ENCODE peak calls at places on chromosomes 7 and 10, in four cellular contexts. One of them, this sample, is unnamed.

GRCh38 chr10:126156545-126156944 is 231.7 kb downstream of the ADAM12 start:
- DNase-seq in dorsolateral prefrontal cortex: no peak
- DNase-seq in activated CD8-positive, alpha-beta T cell treated with anti-CD3 and anti-CD28 coated beads for 36 hours: no peak
- DNase-seq in psoas muscle: no peak
- DNase-seq in this sample: no peak

GRCh38 chr10:70331486-70332268 is 47.9 kb upstream of the NPFFR1 start:
- DNase-seq in dorsolateral prefrontal cortex: no peak
- DNase-seq in activated CD8-positive, alpha-beta T cell treated with anti-CD3 and anti-CD28 coated beads for 36 hours: peak; percentile 39
- DNase-seq in psoas muscle: peak; percentile 81
- DNase-seq in this sample: no peak

GRCh38 chr7:1100886-1101579 is 13.1 kb downstream of the GPER1 start:
- DNase-seq in dorsolateral prefrontal cortex: no peak
- DNase-seq in activated CD8-positive, alpha-beta T cell treated with anti-CD3 and anti-CD28 coated beads for 36 hours: no peak
- DNase-seq in psoas muscle: peak; percentile 32
- DNase-seq in this sample: no peak

GRCh38 chr10:90592903-90593302 is 264.9 kb downstream of the HTR7 start:
- DNase-seq in dorsolateral prefrontal cortex: peak; percentile 31
- DNase-seq in activated CD8-positive, alpha-beta T cell treated with anti-CD3 and anti-CD28 coated beads for 36 hours: peak; percentile 15
- DNase-seq in psoas muscle: no peak
- DNase-seq in this sample: no peak

GRCh38 chr7:1058821-1059199 is 14.5 kb downstream of the GPR146 start:
- DNase-seq in dorsolateral prefrontal cortex: no peak
- DNase-seq in activated CD8-positive, alpha-beta T cell treated with anti-CD3 and anti-CD28 coated beads for 36 hours: peak; percentile 33
- DNase-seq in psoas muscle: peak; percentile 26
- DNase-seq in this sample: no peak

GRCh38 chr7:112056409-112056808 is 149.8 kb downstream of the DOCK4 start:
- DNase-seq in dorsolateral prefrontal cortex: no peak
- DNase-seq in activated CD8-positive, alpha-beta T cell treated with anti-CD3 and anti-CD28 coated beads for 36 hours: no peak
- DNase-seq in psoas muscle: no peak
- DNase-seq in this sample: no peak

GRCh38 chr10:112517381-112517976 is 70.5 kb downstream of the VTI1A start:
- DNase-seq in dorsolateral prefrontal cortex: no peak
- DNase-seq in activated CD8-positive, alpha-beta T cell treated with anti-CD3 and anti-CD28 coated beads for 36 hours: no peak
- DNase-seq in psoas muscle: no peak
- DNase-seq in this sample: no peak

GRCh38 chr7:34039033-34039432 is 133.7 kb downstream of the BMPER start:
- DNase-seq in dorsolateral prefrontal cortex: no peak
- DNase-seq in activated CD8-positive, alpha-beta T cell treated with anti-CD3 and anti-CD28 coated beads for 36 hours: no peak
- DNase-seq in psoas muscle: no peak
- DNase-seq in this sample: no peak

GRCh38 chr7:2724453-2725177 is 36.6 kb downstream of the AMZ1 start:
- DNase-seq in dorsolateral prefrontal cortex: no peak
- DNase-seq in activated CD8-positive, alpha-beta T cell treated with anti-CD3 and anti-CD28 coated beads for 36 hours: peak; percentile 31
- DNase-seq in psoas muscle: peak; percentile 18
- DNase-seq in this sample: no peak

GRCh38 chr10:2935647-2936386 is 131.5 kb upstream of the PFKP start:
- DNase-seq in dorsolateral prefrontal cortex: no peak
- DNase-seq in activated CD8-positive, alpha-beta T cell treated with anti-CD3 and anti-CD28 coated beads for 36 hours: no peak
- DNase-seq in psoas muscle: no peak
- DNase-seq in this sample: no peak

GRCh38 chr7:40698214-40698920 is 563.6 kb downstream of the SUGCT start:
- DNase-seq in dorsolateral prefrontal cortex: no peak
- DNase-seq in activated CD8-positive, alpha-beta T cell treated with anti-CD3 and anti-CD28 coated beads for 36 hours: no peak
- DNase-seq in psoas muscle: no peak
- DNase-seq in this sample: no peak

GRCh38 chr10:6513509-6513908 is 66.6 kb downstream of the PRKCQ start:
- DNase-seq in dorsolateral prefrontal cortex: no peak
- DNase-seq in activated CD8-positive, alpha-beta T cell treated with anti-CD3 and anti-CD28 coated beads for 36 hours: peak; percentile 53
- DNase-seq in psoas muscle: no peak
- DNase-seq in this sample: no peak

GRCh38 chr10:102777696-102778530 is 34.2 kb downstream of the WBP1L start:
- DNase-seq in dorsolateral prefrontal cortex: no peak
- DNase-seq in activated CD8-positive, alpha-beta T cell treated with anti-CD3 and anti-CD28 coated beads for 36 hours: no peak
- DNase-seq in psoas muscle: peak; percentile 77
- DNase-seq in this sample: no peak

GRCh38 chr10:121774813-121775212 is 153.0 kb downstream of the ATE1 start:
- DNase-seq in dorsolateral prefrontal cortex: no peak
- DNase-seq in activated CD8-positive, alpha-beta T cell treated with anti-CD3 and anti-CD28 coated beads for 36 hours: no peak
- DNase-seq in psoas muscle: no peak
- DNase-seq in this sample: no peak

GRCh38 chr7:6008668-6009611 is at the start of the genes AIMP2 and PMS2:
- DNase-seq in dorsolateral prefrontal cortex: peak; percentile 99
- DNase-seq in activated CD8-positive, alpha-beta T cell treated with anti-CD3 and anti-CD28 coated beads for 36 hours: peak; percentile 99
- DNase-seq in psoas muscle: peak; percentile 99
- DNase-seq in this sample: peak; percentile 93
- TF ChIP-seq CTCF in dorsolateral prefrontal cortex: peak; percentile 44
- TF ChIP-seq CTCF in activated CD8-positive, alpha-beta T cell treated with anti-CD3 and anti-CD28 coated beads for 36 hours: no peak
- TF ChIP-seq CTCF in psoas muscle: no peak
- TF ChIP-seq CTCF in this sample: no peak

DNA sequence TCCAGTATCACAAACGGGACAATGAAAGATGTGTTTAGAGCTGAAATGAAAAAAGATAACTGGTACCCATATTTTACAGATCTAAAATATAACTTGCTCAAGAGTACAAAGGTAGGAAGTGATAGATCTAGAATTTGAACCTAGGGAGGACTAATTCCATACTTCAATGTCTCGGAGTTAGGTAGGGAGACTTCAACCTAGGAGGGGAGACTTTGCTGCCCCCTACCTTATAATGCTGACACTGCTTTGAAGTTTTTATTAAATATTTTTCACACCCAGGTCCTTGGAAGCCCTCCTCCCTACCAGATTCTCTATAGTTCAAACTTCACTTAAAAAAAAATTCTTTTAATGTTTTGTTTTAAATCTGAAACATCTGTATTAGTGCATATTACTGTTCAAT is 58.0 kb downstream of the MICU1 start:
- DNase-seq in dorsolateral prefrontal cortex: no peak
- DNase-seq in activated CD8-positive, alpha-beta T cell treated with anti-CD3 and anti-CD28 coated beads for 36 hours: no peak
- DNase-seq in psoas muscle: no peak
- DNase-seq in this sample: no peak
- TF ChIP-seq CTCF in dorsolateral prefrontal cortex: peak; percentile 72
- TF ChIP-seq CTCF in activated CD8-positive, alpha-beta T cell treated with anti-CD3 and anti-CD28 coated beads for 36 hours: peak; percentile 36
- TF ChIP-seq CTCF in psoas muscle: peak; percentile 25
- TF ChIP-seq CTCF in this sample: no peak

DNA sequence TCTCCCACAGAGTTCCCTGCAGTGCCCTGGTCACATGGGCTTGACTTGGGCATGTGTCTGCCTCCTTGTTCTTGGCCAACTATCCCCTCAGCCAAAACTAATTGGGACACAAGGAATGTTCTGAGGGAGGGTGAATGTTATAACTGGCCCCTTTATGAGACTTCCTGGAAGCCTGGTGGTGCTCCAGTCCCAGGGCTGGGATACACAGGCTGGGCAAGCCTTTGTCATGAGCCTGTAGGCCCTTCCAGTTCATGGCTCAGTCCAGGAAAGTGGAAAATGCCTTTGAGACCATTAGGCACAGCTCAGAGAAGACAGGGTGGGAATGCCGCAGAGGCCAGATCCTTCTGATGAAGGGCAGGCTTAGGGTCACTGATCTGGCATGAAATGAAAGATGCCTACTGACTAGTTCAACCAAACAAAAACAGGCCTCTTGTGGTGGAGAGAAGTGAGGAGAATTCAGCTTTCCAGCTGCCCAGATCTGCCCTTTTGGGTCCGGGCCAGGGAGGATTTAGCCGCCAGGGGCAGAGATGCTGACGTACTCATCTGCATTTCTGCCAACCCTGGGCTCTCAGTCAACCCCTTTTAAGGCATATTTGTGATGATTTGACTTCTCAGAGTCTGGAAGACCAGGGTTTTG is 961.5 kb downstream of the KCNMA1 start:
- DNase-seq in dorsolateral prefrontal cortex: peak; percentile 61
- DNase-seq in activated CD8-positive, alpha-beta T cell treated with anti-CD3 and anti-CD28 coated beads for 36 hours: no peak
- DNase-seq in psoas muscle: peak; percentile 64
- DNase-seq in this sample: no peak
- TF ChIP-seq CTCF in dorsolateral prefrontal cortex: peak; percentile 45
- TF ChIP-seq CTCF in activated CD8-positive, alpha-beta T cell treated with anti-CD3 and anti-CD28 coated beads for 36 hours: no peak
- TF ChIP-seq CTCF in psoas muscle: no peak
- TF ChIP-seq CTCF in this sample: no peak

GRCh38 chr7:129605960-129606644 is 5.4 kb upstream of the NRF1 start:
- DNase-seq in dorsolateral prefrontal cortex: no peak
- DNase-seq in activated CD8-positive, alpha-beta T cell treated with anti-CD3 and anti-CD28 coated beads for 36 hours: no peak
- DNase-seq in psoas muscle: no peak
- DNase-seq in this sample: no peak

GRCh38 chr7:129605038-129605437 is 6.5 kb upstream of the NRF1 start:
- DNase-seq in dorsolateral prefrontal cortex: no peak
- DNase-seq in activated CD8-positive, alpha-beta T cell treated with anti-CD3 and anti-CD28 coated beads for 36 hours: no peak
- DNase-seq in psoas muscle: no peak
- DNase-seq in this sample: no peak

GRCh38 chr7:129606801-129607200 is 4.7 kb upstream of the NRF1 start:
- DNase-seq in dorsolateral prefrontal cortex: no peak
- DNase-seq in activated CD8-positive, alpha-beta T cell treated with anti-CD3 and anti-CD28 coated beads for 36 hours: no peak
- DNase-seq in psoas muscle: no peak
- DNase-seq in this sample: no peak

GRCh38 chr7:129609666-129610065 is 1.9 kb upstream of the NRF1 start:
- DNase-seq in dorsolateral prefrontal cortex: no peak
- DNase-seq in activated CD8-positive, alpha-beta T cell treated with anti-CD3 and anti-CD28 coated beads for 36 hours: no peak
- DNase-seq in psoas muscle: no peak
- DNase-seq in this sample: no peak

GRCh38 chr7:129607471-129608120 is 3.9 kb upstream of the NRF1 start:
- DNase-seq in dorsolateral prefrontal cortex: no peak
- DNase-seq in activated CD8-positive, alpha-beta T cell treated with anti-CD3 and anti-CD28 coated beads for 36 hours: peak; percentile 66
- DNase-seq in psoas muscle: no peak
- DNase-seq in this sample: no peak
- TF ChIP-seq CTCF in dorsolateral prefrontal cortex: no peak
- TF ChIP-seq CTCF in activated CD8-positive, alpha-beta T cell treated with anti-CD3 and anti-CD28 coated beads for 36 hours: peak; percentile 65
- TF ChIP-seq CTCF in psoas muscle: peak; percentile 28
- TF ChIP-seq CTCF in this sample: no peak

GRCh38 chr7:49001610-49002033 is 77.3 kb downstream of the CDC14C start:
- DNase-seq in dorsolateral prefrontal cortex: no peak
- DNase-seq in activated CD8-positive, alpha-beta T cell treated with anti-CD3 and anti-CD28 coated beads for 36 hours: peak; percentile 22
- DNase-seq in psoas muscle: no peak
- DNase-seq in this sample: no peak
- TF ChIP-seq CTCF in dorsolateral prefrontal cortex: no peak
- TF ChIP-seq CTCF in activated CD8-positive, alpha-beta T cell treated with anti-CD3 and anti-CD28 coated beads for 36 hours: peak; percentile 30
- TF ChIP-seq CTCF in psoas muscle: no peak
- TF ChIP-seq CTCF in this sample: no peak

GRCh38 chr7:108875139-108875538 is 305.5 kb downstream of the DNAJB9 start:
- DNase-seq in dorsolateral prefrontal cortex: no peak
- DNase-seq in activated CD8-positive, alpha-beta T cell treated with anti-CD3 and anti-CD28 coated beads for 36 hours: peak; percentile 51
- DNase-seq in psoas muscle: no peak
- DNase-seq in this sample: no peak
- TF ChIP-seq CTCF in dorsolateral prefrontal cortex: no peak
- TF ChIP-seq CTCF in activated CD8-positive, alpha-beta T cell treated with anti-CD3 and anti-CD28 coated beads for 36 hours: peak; percentile 37
- TF ChIP-seq CTCF in psoas muscle: no peak
- TF ChIP-seq CTCF in this sample: no peak